ENCODE peak calls at places on chromosomes 16 and 17, in ten cellular contexts. S is nucleus accumbens; W is CD4-positive, CD25-positive, alpha-beta regulatory T cell; H is T-cell; Z is AG08396; Y is uterus; U is CD4-positive, alpha-beta T cell; J is activated CD8-positive, alpha-beta memory T cell treated with anti-CD3 and anti-CD28 coated beads, Interleukin-2, amount 50 U/mL, for 48 hours; E is activated T-cell treated with anti-CD3 and anti-CD28 coated beads for 48 hours; F is transverse colon. L is an unnamed sample.

GRCh38 chr16:49881890-49882289 is 26.0 kb upstream of the ZNF423 start:
- DNase-seq in S (no peak), W (no peak), H (no peak), Z (no peak), Y (no peak), U (no peak), J (no peak), E (no peak), F (no peak), L (no peak)

GRCh38 chr16:30010817-30011504 is at the start of gene DOC2A:
- DNase-seq in S (no peak), W (peak; percentile 26), H (no peak), Z (peak; percentile 53), Y (no peak), U (peak; percentile 34), J (no peak), E (no peak), F (no peak), L (peak; percentile 45)

GRCh38 chr17:70447588-70447987 is 278.3 kb downstream of the KCNJ2 start:
- DNase-seq in S (no peak), W (no peak), H (no peak), Z (no peak), Y (no peak), U (no peak), J (no peak), E (no peak), F (no peak), L (no peak)

GRCh38 chr17:17416007-17416399 is 60.8 kb upstream of the MED9 start:
- DNase-seq in S (no peak), W (peak; percentile 84), H (no peak), Z (peak; percentile 76), Y (no peak), U (no peak), J (no peak), E (no peak), F (no peak), L (peak; percentile 76)

GRCh38 chr16:53673189-53673588 is 30.5 kb downstream of the RPGRIP1L start:
- DNase-seq in S (no peak), W (no peak), H (no peak), Z (no peak), Y (no peak), U (no peak), J (no peak), E (no peak), F (no peak), L (peak; percentile 24)

GRCh38 chr17:43683928-43684653 is 22.4 kb upstream of the MEOX1 start:
- DNase-seq in S (no peak), W (no peak), H (no peak), Z (no peak), Y (no peak), U (no peak), J (no peak), E (no peak), F (no peak), L (no peak)

GRCh38 chr16:31181102-31181830 is 1.3 kb downstream of the FUS start:
- DNase-seq in S (no peak), W (peak; percentile 50), H (no peak), Z (no peak), Y (peak; percentile 38), U (no peak), J (peak; percentile 69), E (no peak), F (peak; percentile 38), L (peak; percentile 65)

GRCh38 chr17:1830288-1830687 is 483 bp downstream of the RPA1 start:
- DNase-seq in S (no peak), W (peak; percentile 68), H (peak; percentile 1), Z (peak; percentile 13), Y (no peak), U (no peak), J (no peak), E (no peak), F (peak; percentile 13), L (no peak)

GRCh38 chr16:10654592-10655414 is 39.9 kb downstream of the TEKT5 start:
- DNase-seq in S (no peak), W (no peak), H (no peak), Z (no peak), Y (no peak), U (no peak), J (no peak), E (no peak), F (no peak), L (no peak)